ENCODE peak calls at places on chromosomes 2 and 18, in nine cellular contexts. E is SK-N-SH, I is A549, L is HL-60, K is HCT116, Q is GM12878, D is HepG2, F is K562, S is GM23338. O is an unnamed sample.

GRCh38 chr2:231922311-231922710 is 3.9 kb downstream of the NPPC start:
- DNase-seq in F (no peak), K (no peak), S (no peak), D (no peak), Q (no peak), L (no peak), I (no peak), E (no peak), O (no peak)

GRCh38 chr2:98571121-98571701 is 37.1 kb downstream of the COA5 start:
- DNase-seq in I (no peak), K (no peak), S (no peak), F (no peak), E (no peak), D (no peak), L (no peak), Q (no peak), O (no peak)

GRCh38 chr18:45169610-45170009 is 445.7 kb upstream of the SLC14A2 start:
- DNase-seq in Q (no peak), L (peak; percentile 70), E (no peak), I (no peak), K (no peak), F (no peak), D (no peak), S (no peak), O (no peak)

GRCh38 chr2:158255257-158255656 is 153.6 kb downstream of the UPP2 start:
- DNase-seq in S (no peak), L (no peak), E (no peak), Q (no peak), D (no peak), I (no peak), F (no peak), K (no peak), O (no peak)

GRCh38 chr2:26980971-26981370 is 10.5 kb downstream of the MAPRE3 start:
- DNase-seq in D (no peak), S (no peak), I (no peak), Q (no peak), E (no peak), K (no peak), L (no peak), F (no peak), O (no peak)

GRCh38 chr2:121626777-121627524 is 22.3 kb downstream of the CLASP1 start:
- DNase-seq in Q (no peak), D (no peak), K (no peak), E (no peak), S (no peak), L (no peak), I (no peak), F (no peak), O (no peak)

GRCh38 chr2:134124047-134124753 is 129.7 kb upstream of the MGAT5 start:
- DNase-seq in D (peak; percentile 70), S (no peak), Q (no peak), I (no peak), K (no peak), F (no peak), E (peak; percentile 56), L (no peak), O (no peak)

GRCh38 chr2:112542974-112543760 is 902 bp downstream of the POLR1B start:
- DNase-seq in Q (no peak), K (peak; percentile 13), L (no peak), D (peak; percentile 13), I (peak; percentile 8), S (peak; percentile 27), F (no peak), E (peak; percentile 39), O (peak; percentile 12)

GRCh38 chr2:15053542-15053941 is 421.0 kb downstream of the LRATD1 start:
- DNase-seq in S (no peak), K (no peak), E (no peak), Q (no peak), I (no peak), L (no peak), D (no peak), F (no peak), O (no peak)

GRCh38 chr2:32291746-32292145 is 14.0 kb downstream of the YIPF4 start:
- DNase-seq in D (no peak), K (no peak), E (no peak), Q (no peak), I (no peak), F (no peak), S (no peak), L (no peak), O (no peak)

GRCh38 chr2:54652540-54652939 is 70.9 kb upstream of the EML6 start:
- DNase-seq in F (peak; percentile 31), K (no peak), S (no peak), Q (no peak), I (no peak), L (no peak), E (no peak), D (no peak), O (no peak)

DNA sequence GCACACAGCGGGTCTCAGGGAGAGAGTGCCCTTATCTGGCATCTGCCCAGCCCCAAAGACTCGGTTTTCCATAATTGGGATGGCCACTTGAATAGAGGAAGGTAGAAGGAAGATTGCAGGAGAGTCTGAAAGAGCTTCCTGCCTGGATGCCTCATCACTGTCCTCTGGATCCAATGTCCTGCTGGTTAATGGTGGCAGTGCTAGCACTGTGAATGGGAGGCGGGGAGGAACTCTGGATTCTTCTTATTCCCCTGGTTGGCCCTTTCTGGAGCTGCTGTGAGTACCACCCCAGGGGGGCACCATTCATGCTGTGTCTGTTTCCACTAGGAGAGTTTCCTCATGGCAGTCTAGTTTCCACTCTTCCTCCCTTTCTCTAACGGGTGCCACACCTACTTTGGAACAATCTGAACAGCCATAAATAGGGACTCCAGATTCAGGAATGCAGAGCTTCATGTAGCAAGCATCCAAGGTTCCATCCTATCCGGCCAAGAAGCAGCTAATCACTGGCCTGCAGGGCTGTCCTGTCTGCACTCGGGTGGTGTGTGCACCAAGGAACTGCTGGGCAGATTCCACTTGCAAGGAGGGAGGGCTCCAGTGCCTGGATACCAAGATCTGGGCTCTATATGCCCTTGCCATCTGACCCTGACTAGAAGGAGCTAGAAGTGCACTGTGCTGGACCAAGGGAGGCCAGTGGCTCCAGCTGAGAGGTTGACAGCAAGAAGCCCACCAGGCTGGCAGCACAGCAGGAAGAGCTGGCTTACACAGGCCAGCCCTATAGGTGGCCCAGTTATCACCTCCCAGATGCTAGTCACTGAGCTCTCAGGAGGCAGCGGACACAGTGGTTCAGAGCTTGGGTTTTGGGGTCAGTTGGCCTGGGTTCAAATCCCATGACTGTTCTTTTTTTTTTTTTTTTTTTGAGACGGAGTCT is 4.6 kb upstream of the ATOH8 start:
- DNase-seq in L (no peak), S (no peak), I (no peak), Q (no peak), K (no peak), F (no peak), D (no peak), E (no peak), O (no peak)
- TF ChIP-seq REST in L (no peak), S (no peak), I (no peak), Q (no peak), K (no peak), F (no peak), D (no peak), E (no peak), O (no peak)

GRCh38 chr18:24322594-24323136 is 75.0 kb downstream of the OSBPL1A start:
- DNase-seq in D (no peak), E (no peak), K (no peak), Q (no peak), S (no peak), I (no peak), L (no peak), F (no peak), O (no peak)
- TF ChIP-seq REST in D (no peak), E (no peak), K (no peak), Q (no peak), S (no peak), I (no peak), L (no peak), F (no peak), O (no peak)

DNA sequence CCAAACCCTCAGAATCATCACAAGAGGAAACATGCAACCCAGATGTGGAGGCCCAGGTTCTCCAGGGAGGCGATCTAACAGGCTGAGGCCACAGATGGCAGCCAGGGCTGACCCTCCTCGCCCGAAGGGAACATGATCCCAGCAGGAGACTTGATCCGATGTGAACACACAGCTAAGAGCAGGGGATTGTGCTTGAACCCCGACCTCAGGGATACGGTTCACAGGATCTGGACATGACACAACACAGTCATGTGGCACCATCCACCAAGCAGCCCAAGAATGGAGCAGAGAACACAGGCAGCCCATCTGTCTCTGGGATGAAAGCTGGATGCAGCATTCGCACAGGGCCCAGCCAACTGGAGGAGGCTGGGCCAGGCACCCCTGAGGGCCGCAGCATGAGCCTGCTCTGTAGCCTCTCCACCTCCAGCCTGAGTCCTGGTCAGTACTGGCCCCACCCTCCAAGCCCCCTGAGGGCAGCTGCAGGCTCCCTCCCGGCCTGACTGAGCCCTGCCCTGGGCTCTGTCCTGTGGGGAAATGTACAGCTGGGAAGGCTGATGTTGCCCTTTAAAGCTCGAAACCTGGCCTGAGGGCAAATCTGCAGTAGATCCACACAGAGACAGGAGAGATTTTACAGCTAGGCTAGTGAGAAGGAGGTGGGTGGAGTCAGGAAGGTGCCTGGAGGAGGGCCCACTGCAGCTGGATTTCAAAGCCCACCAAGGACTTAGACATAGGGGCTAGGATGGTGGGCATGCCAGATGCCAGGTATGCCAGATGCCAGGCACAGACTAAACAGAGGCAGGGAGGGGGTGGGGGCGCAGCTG is 39.0 kb downstream of the AQP12A start:
- DNase-seq in F (no peak), L (no peak), K (no peak), Q (no peak), D (no peak), I (no peak), E (no peak), S (no peak), O (no peak)
- TF ChIP-seq REST in F (no peak), L (no peak), K (no peak), Q (no peak), D (no peak), I (no peak), E (no peak), S (no peak), O (no peak)

GRCh38 chr2:215264374-215264773 is 47.5 kb upstream of the ATIC start:
- DNase-seq in Q (no peak), K (no peak), I (no peak), D (peak; percentile 28), F (no peak), E (no peak), S (no peak), L (no peak), O (no peak)
- TF ChIP-seq REST in Q (no peak), K (no peak), I (no peak), D (no peak), F (no peak), E (no peak), S (no peak), L (no peak), O (no peak)

DNA sequence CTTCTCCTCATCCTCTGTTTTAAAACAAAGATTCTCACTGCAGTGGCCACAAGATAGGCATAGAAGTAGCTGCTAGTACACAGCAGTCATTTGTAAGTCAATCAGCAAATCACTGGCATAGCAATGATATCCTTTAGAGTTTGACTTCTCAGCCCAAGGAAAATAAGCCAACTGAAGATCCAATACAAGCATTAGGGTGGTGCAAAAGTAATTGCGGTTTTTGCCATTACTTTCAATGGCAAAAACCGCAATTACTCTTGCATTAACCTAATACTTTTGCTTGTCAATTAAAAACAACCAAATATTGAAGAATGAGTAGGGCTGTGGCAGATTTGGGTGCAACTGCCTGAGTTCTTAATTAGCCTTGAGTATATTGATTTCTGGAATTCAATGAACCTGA is 2.8 kb downstream of the G6PC2 start:
- DNase-seq in Q (no peak), I (no peak), F (no peak), K (no peak), E (no peak), L (no peak), S (no peak), D (no peak), O (no peak)
- TF ChIP-seq REST in Q (no peak), I (no peak), F (no peak), K (no peak), E (no peak), L (no peak), S (no peak), D (no peak), O (no peak)

GRCh38 chr2:182360663-182361260 is 66.1 kb downstream of the PDE1A start:
- DNase-seq in D (no peak), K (no peak), L (no peak), F (no peak), S (no peak), E (no peak), Q (no peak), I (no peak), O (no peak)
- TF ChIP-seq REST in D (no peak), K (no peak), L (no peak), F (no peak), S (no peak), E (no peak), Q (no peak), I (no peak), O (no peak)

O was measured in Panc1.